ENCODE peak calls at places on chromosome 22, in eight cellular contexts. A is GM12865; J is NCI-H460; F is stimulated activated CD8-positive, alpha-beta memory T cell treated with anti-CD3 and anti-CD28 coated beads, Interleukin-4, amount 100 ng/mL, for 1 hour; C is IMR-90; Y is smooth muscle cell of the brain vasculature; H is activated T-cell treated with anti-CD3 and anti-CD28 coated beads, Interleukin-2, amount 50 U/mL, for 1 hour; I is mucosa of gallbladder. E is an unnamed sample.

GRCh38 chr22:24498826-24499225 is 3.7 kb downstream of the UPB1 start:
- DNase-seq in A (no peak), J (no peak), F (no peak), C (no peak), Y (no peak), H (no peak), I (no peak), E (no peak)

GRCh38 chr22:45210174-45210573 is 30.5 kb downstream of the KIAA0930 start:
- DNase-seq in A (no peak), J (no peak), F (no peak), C (no peak), Y (no peak), H (no peak), I (no peak), E (no peak)

GRCh38 chr22:50739279-50739691 is 1.3 kb downstream of the ACR start:
- DNase-seq in A (no peak), J (no peak), F (no peak), C (no peak), Y (no peak), H (no peak), I (no peak), E (no peak)

GRCh38 chr22:18066181-18066859 is 11.5 kb upstream of the PEX26 start:
- DNase-seq in A (peak), J (no peak), F (no peak), C (no peak), Y (no peak), H (no peak), I (no peak), E (no peak)

GRCh38 chr22:25942126-25942988 is 200.4 kb downstream of the MYO18B start:
- DNase-seq in A (no peak), J (no peak), F (no peak), C (no peak), Y (no peak), H (no peak), I (no peak), E (no peak)

GRCh38 chr22:20453222-20453621 is 15.6 kb upstream of the SCARF2 start:
- DNase-seq in A (no peak), J (no peak), F (no peak), C (no peak), Y (no peak), H (no peak), I (no peak), E (no peak)

GRCh38 chr22:47169801-47170140 is 407.3 kb downstream of the TBC1D22A start:
- DNase-seq in A (no peak), J (no peak), F (no peak), C (no peak), Y (no peak), H (no peak), I (no peak), E (no peak)

GRCh38 chr22:41870786-41871185 is 37.9 kb downstream of the SREBF2 start:
- DNase-seq in A (no peak), J (no peak), F (no peak), C (no peak), Y (no peak), H (no peak), I (no peak), E (no peak)

GRCh38 chr22:46791201-46791731 is 28.8 kb downstream of the TBC1D22A start:
- DNase-seq in A (peak), J (no peak), F (peak), C (peak), Y (no peak), H (peak), I (peak), E (no peak)

GRCh38 chr22:33565580-33565995 is 354.7 kb downstream of the LARGE1 start:
- DNase-seq in A (peak), J (no peak), F (no peak), C (no peak), Y (no peak), H (no peak), I (no peak), E (no peak)

E was measured in GM10248.